ENCODE peak calls at places on chromosomes 6 and 20, in four cellular contexts. Q is right atrium auricular region, B is PC-3, S is ovary. A is an unnamed sample.

GRCh38 chr20:3011752-3012151 is 31.7 kb upstream of the GNRH2 start:
- DNase-seq in S (no peak), B (no peak), Q (no peak), A (no peak)

GRCh38 chr6:96563853-96564252 is 925 bp downstream of the FHL5 start:
- DNase-seq in Q (no peak), S (no peak), B (no peak), A (no peak)

GRCh38 chr20:38165089-38165965 is at the start of gene TGM2:
- DNase-seq in Q (peak; percentile 86), S (peak; percentile 73), B (peak; percentile 91), A (no peak)

GRCh38 chr6:7052441-7052936 is 55.3 kb upstream of the RREB1 start:
- DNase-seq in Q (no peak), S (peak; percentile 85), B (peak; percentile 67), A (no peak)

GRCh38 chr6:128572286-128572685 is 51.9 kb upstream of the PTPRK start:
- DNase-seq in Q (no peak), B (peak; percentile 39), S (no peak), A (no peak)

GRCh38 chr6:42996513-42996912 is 12.1 kb downstream of the PPP2R5D start:
- DNase-seq in Q (no peak), B (peak; percentile 7), S (no peak), A (no peak)

GRCh38 chr20:53736757-53737403 is 143.2 kb upstream of the ZNF217 start:
- DNase-seq in B (peak; percentile 49), Q (no peak), S (no peak), A (no peak)

GRCh38 chr20:35776513-35777101 is 4.8 kb downstream of the PHF20 start:
- DNase-seq in Q (peak; percentile 79), S (peak; percentile 23), B (peak; percentile 57), A (no peak)

GRCh38 chr20:53622247-53623114 is 28.8 kb upstream of the ZNF217 start:
- DNase-seq in Q (no peak), S (peak; percentile 23), B (no peak), A (no peak)

GRCh38 chr6:52877168-52877567 is 32.3 kb downstream of the GSTA3 start:
- DNase-seq in S (no peak), B (peak; percentile 87), Q (no peak), A (no peak)

GRCh38 chr6:25253371-25253770 is 25.8 kb upstream of the CARMIL1 start:
- DNase-seq in S (no peak), Q (no peak), B (peak; percentile 66), A (no peak)

GRCh38 chr6:72649032-72649984 is 27.4 kb downstream of the KCNQ5 start:
- DNase-seq in S (no peak), Q (no peak), B (peak; percentile 92), A (peak; percentile 4)

GRCh38 chr6:25637946-25638345 is 14.1 kb upstream of the SCGN start:
- DNase-seq in B (peak; percentile 43), Q (no peak), S (no peak), A (no peak)

GRCh38 chr20:8473459-8473858 is 341.4 kb downstream of the PLCB1 start:
- DNase-seq in S (no peak), B (no peak), Q (no peak), A (no peak)

GRCh38 chr20:20920433-20920832 is 185.7 kb downstream of the LINC00237 start:
- DNase-seq in S (no peak), B (no peak), Q (no peak), A (no peak)

GRCh38 chr6:38755874-38756273 is 40.8 kb downstream of the DNAH8 start:
- DNase-seq in Q (no peak), B (peak; percentile 92), S (no peak), A (no peak)

DNA sequence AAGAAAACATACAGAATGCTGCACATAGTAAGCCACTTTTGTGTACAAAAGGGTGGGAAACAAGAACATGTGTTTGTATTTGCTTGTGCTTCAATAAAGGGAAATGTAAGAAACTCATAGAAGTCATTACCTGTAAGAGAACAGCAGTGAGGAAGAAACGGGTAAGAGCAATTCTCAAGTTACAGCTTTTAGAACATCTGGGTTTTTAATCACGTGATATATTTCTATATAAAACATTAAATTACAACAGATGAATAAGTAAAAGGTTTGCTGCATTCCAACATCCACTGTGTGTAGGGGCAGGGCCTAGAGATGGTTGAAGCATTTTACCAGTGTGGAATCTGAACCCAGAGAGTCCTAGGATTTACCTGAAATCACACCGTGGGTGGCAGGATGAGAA is 36.6 kb upstream of the FAM50B start:
- DNase-seq in S (no peak), B (no peak), Q (no peak), A (no peak)
- TF ChIP-seq CTCF in S (no peak), B (no peak), Q (no peak), A (no peak)

GRCh38 chr6:33571637-33572316 is 8.3 kb downstream of the BAK1 start:
- DNase-seq in S (no peak), B (no peak), Q (no peak), A (no peak)
- H3K4me3 ChIP-seq in S (peak overlapping the region; percentile 58), B (peak overlapping the region; percentile 73), Q (peak overlapping the region; percentile 44), A (peak overlapping the region; percentile 73)

DNA sequence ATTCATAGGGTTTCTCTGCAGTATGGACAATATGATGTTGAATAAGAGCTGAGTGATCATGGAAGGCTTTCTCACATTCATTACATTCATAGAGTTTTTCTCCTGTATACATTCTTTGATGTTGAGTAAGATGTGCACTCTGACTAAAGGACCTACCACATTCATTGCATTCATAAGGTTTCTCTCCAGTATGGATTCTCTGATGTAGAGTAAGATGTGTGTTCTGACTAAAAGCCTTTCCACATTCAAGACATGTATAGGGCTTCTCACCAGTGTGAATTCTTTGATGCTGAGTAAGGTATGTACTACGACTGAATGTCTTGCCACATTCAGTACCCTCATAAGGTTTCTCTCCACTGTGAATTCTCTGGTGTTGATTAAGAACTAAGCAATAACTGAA is 29.3 kb upstream of the ZNF391 start:
- DNase-seq in B (no peak), S (no peak), Q (no peak), A (no peak)
- H3K9me3 ChIP-seq in B (peaks cover 54% of the 10 kb centered on the region), S (peaks cover 8% of the 10 kb centered on the region), Q (no peaks in the 10 kb centered on the region), A (peaks cover 36% of the 10 kb centered on the region)

GRCh38 chr6:151022492-151022891 is 157.0 kb downstream of the MTHFD1L start:
- DNase-seq in Q (no peak), S (no peak), B (no peak), A (no peak)
- TF ChIP-seq CTCF in Q (no peak), S (no peak), B (no peak), A (no peak)

GRCh38 chr6:158042245-158042798 is 60.7 kb downstream of the SYNJ2 start:
- DNase-seq in B (peak; percentile 72), S (peak; percentile 53), Q (peak; percentile 88), A (no peak)
- H3K4me3 ChIP-seq in B (no peak overlapping the region), S (no peak overlapping the region), Q (peak overlapping the region; percentile 37), A (peak overlapping the region; percentile 10)

GRCh38 chr6:159301277-159301676 is 132.1 kb downstream of the FNDC1 start:
- DNase-seq in Q (no peak), B (no peak), S (no peak), A (no peak)

GRCh38 chr6:159298840-159299239 is 129.6 kb downstream of the FNDC1 start:
- DNase-seq in Q (no peak), B (no peak), S (no peak), A (no peak)

GRCh38 chr6:159302196-159302595 is 133.0 kb downstream of the FNDC1 start:
- DNase-seq in S (no peak), Q (no peak), B (no peak), A (no peak)

GRCh38 chr6:159303784-159304183 is 134.6 kb downstream of the FNDC1 start:
- DNase-seq in Q (no peak), S (no peak), B (no peak), A (no peak)

GRCh38 chr6:159299566-159299965 is 130.4 kb downstream of the FNDC1 start:
- DNase-seq in Q (no peak), S (no peak), B (no peak), A (no peak)
- H3K9me3 ChIP-seq in Q (no peaks in the 10 kb centered on the region), S (no peaks in the 10 kb centered on the region), B (no peaks in the 10 kb centered on the region), A (no peaks in the 10 kb centered on the region)

GRCh38 chr20:44224651-44225050 is 14.1 kb upstream of the OSER1 start:
- DNase-seq in S (no peak), B (no peak), Q (no peak), A (no peak)

GRCh38 chr20:44231713-44232468 is 15.2 kb upstream of the GDAP1L1 start:
- DNase-seq in S (no peak), B (no peak), Q (no peak), A (no peak)

GRCh38 chr20:44233436-44234016 is 13.6 kb upstream of the GDAP1L1 start:
- DNase-seq in B (no peak), S (no peak), Q (no peak), A (no peak)

GRCh38 chr20:44231193-44231592 is 15.9 kb upstream of the GDAP1L1 start:
- DNase-seq in S (no peak), Q (no peak), B (no peak), A (no peak)

GRCh38 chr20:44228465-44229258 is 18.1 kb upstream of the OSER1 start:
- DNase-seq in S (no peak), B (peak; percentile 42), Q (no peak), A (no peak)
- TF ChIP-seq CTCF in S (no peak), B (no peak), Q (peak; percentile 28), A (no peak)

GRCh38 chr6:13297391-13297790 is 30.9 kb downstream of the TBC1D7 start:
- DNase-seq in B (no peak), S (no peak), Q (peak; percentile 30), A (no peak)

GRCh38 chr6:13295576-13295975 is 32.8 kb downstream of the TBC1D7 start:
- DNase-seq in B (no peak), Q (peak; percentile 32), S (no peak), A (no peak)

GRCh38 chr6:13299403-13299821 is 28.9 kb downstream of the TBC1D7 start:
- DNase-seq in Q (peak; percentile 42), S (no peak), B (no peak), A (no peak)

GRCh38 chr6:13294499-13295069 is 33.8 kb downstream of the TBC1D7 start:
- DNase-seq in B (no peak), S (no peak), Q (peak; percentile 48), A (no peak)

DNA sequence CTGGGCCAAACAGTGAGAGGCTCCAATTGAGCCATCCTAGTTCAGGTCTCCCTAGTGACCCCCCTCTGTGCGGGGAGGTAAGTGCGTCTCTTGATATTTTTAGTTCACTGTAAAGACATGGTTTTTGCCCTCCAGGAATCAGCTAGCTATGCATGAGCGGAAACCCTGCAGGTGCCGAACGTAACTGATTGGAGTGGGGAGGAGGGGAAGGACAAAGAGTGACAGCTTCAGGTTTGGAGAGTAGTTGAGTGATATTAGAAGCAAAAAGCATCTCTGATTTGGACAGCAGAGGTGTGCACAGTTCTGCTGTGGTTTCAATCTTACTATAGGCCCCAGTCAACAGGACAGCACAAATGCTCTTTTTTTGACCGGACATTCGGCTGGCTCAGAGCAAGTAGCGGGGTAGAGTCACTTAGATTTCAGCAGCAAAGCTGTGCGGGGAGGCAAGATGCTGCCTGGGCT is 31.8 kb downstream of the TBC1D7 start:
- DNase-seq in S (no peak), B (no peak), Q (no peak), A (no peak)
- H3K4me3 ChIP-seq in S (no peak overlapping the region), B (no peak overlapping the region), Q (no peak overlapping the region), A (no peak overlapping the region)

GRCh38 chr6:120214097-120214496 is 864.5 kb upstream of the MAN1A1 start:
- DNase-seq in S (no peak), Q (no peak), B (peak; percentile 6), A (no peak)

DNA sequence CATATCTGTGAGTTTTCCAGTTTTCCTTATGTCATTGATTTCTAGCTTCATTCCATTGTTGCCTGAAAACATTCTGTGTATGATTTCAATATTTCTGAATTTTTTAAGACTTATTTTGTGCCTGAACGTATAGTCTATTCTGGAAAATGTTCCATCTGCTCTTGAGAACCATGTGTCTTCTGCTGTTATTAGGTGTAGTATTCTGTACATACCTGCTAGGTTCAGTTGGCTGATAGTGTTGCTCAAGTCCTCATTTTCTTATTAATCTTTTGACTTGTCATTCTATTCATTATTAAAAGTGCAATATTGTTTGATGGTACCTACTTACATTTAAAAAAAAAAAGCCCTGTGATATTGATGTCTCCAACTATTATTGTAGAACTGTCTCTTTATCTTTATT is 869.8 kb upstream of the MAN1A1 start:
- DNase-seq in Q (no peak), B (no peak), S (no peak), A (no peak)
- H3K9me3 ChIP-seq in Q (no peaks in the 10 kb centered on the region), B (no peaks in the 10 kb centered on the region), S (no peaks in the 10 kb centered on the region), A (no peaks in the 10 kb centered on the region)

A was measured in thoracic aorta.